ENCODE peak calls at places on chromosome 17, in seven cellular contexts. A is A549, T is transverse colon, N is sigmoid colon, V is K562, J is suprapubic skin, B is SK-N-SH. E is an unnamed sample.

GRCh38 chr17:28405632-28406477 is at the start of gene SLC46A1:
- DNase-seq in T (peak; percentile 73), A (peak; percentile 61), N (peak; percentile 81), J (peak; percentile 77), B (peak; percentile 91), V (peak; percentile 90), E (peak; percentile 44)

GRCh38 chr17:27389542-27390140 is 66.6 kb upstream of the KSR1 start:
- DNase-seq in A (no peak), B (no peak), J (no peak), N (no peak), V (no peak), T (no peak), E (no peak)

GRCh38 chr17:18368948-18369347 is 5.6 kb upstream of the SHMT1 start:
- DNase-seq in T (no peak), N (no peak), A (no peak), J (no peak), V (no peak), B (no peak), E (no peak)

GRCh38 chr17:16448490-16448889 is 33.1 kb downstream of the TRPV2 start:
- DNase-seq in J (no peak), N (no peak), B (no peak), T (no peak), A (no peak), V (no peak), E (no peak)

GRCh38 chr17:58147930-58148434 is at the start of gene OR4D1:
- DNase-seq in B (no peak), A (no peak), T (no peak), V (no peak), J (no peak), N (no peak), E (no peak)

GRCh38 chr17:79160980-79161621 is 86.5 kb downstream of the ENGASE start:
- DNase-seq in N (no peak), J (no peak), T (no peak), V (peak; percentile 28), A (no peak), B (no peak), E (no peak)

GRCh38 chr17:66737524-66737923 is 97.4 kb upstream of the CACNG5 start:
- DNase-seq in A (no peak), B (no peak), J (peak; percentile 53), T (no peak), V (no peak), N (peak; percentile 69), E (no peak)

GRCh38 chr17:50603340-50603739 is 31.3 kb upstream of the ABCC3 start:
- DNase-seq in B (peak; percentile 76), N (no peak), V (peak; percentile 66), T (no peak), A (peak; percentile 37), J (no peak), E (no peak)

GRCh38 chr17:50638851-50639767 is 4.4 kb downstream of the ABCC3 start:
- DNase-seq in T (peak; percentile 95), B (peak; percentile 81), A (peak; percentile 100), N (peak; percentile 94), J (peak; percentile 92), V (no peak), E (peak; percentile 91)

GRCh38 chr17:691423-691822 is 23.2 kb downstream of the VPS53 start:
- DNase-seq in V (no peak), A (peak; percentile 32), N (no peak), J (no peak), T (no peak), B (no peak), E (no peak)

GRCh38 chr17:77167472-77168306 is 26.9 kb downstream of the SEC14L1 start:
- DNase-seq in J (no peak), T (no peak), N (no peak), V (no peak), A (peak; percentile 21), B (no peak), E (no peak)

GRCh38 chr17:75783803-75784472 is 668 bp upstream of the UNK start:
- DNase-seq in N (peak; percentile 75), A (no peak), B (no peak), V (no peak), J (no peak), T (peak; percentile 44), E (no peak)

GRCh38 chr17:9228408-9229159 is 207.3 kb downstream of the NTN1 start:
- DNase-seq in N (no peak), A (no peak), V (no peak), B (no peak), J (peak; percentile 71), T (no peak), E (no peak)
- TF ChIP-seq EP300 in N (peak; percentile 57), A (no peak), V (no peak), B (no peak), J (peak; percentile 51), T (peak; percentile 75), E (peak; percentile 68)

GRCh38 chr17:10034719-10035475 is 129.8 kb upstream of the RCVRN start:
- DNase-seq in V (no peak), T (no peak), B (no peak), A (no peak), J (no peak), N (no peak), E (no peak)
- H3K4me3 ChIP-seq in V (no peak overlapping the region), T (no peak overlapping the region), B (no peak overlapping the region), A (no peak overlapping the region), J (peak overlapping the region; percentile 38), N (peak overlapping the region; percentile 34), E (peak overlapping the region; percentile 59)

GRCh38 chr17:80750263-80750662 is 205.6 kb downstream of the RPTOR start:
- DNase-seq in J (no peak), T (no peak), N (peak; percentile 52), A (no peak), B (no peak), V (no peak), E (no peak)
- H3K9me3 ChIP-seq in J (no peaks in the 10 kb centered on the region), T (no peaks in the 10 kb centered on the region), N (no peaks in the 10 kb centered on the region), A (no peaks in the 10 kb centered on the region), B (no peaks in the 10 kb centered on the region), V (no peaks in the 10 kb centered on the region), E (no peaks in the 10 kb centered on the region)

DNA sequence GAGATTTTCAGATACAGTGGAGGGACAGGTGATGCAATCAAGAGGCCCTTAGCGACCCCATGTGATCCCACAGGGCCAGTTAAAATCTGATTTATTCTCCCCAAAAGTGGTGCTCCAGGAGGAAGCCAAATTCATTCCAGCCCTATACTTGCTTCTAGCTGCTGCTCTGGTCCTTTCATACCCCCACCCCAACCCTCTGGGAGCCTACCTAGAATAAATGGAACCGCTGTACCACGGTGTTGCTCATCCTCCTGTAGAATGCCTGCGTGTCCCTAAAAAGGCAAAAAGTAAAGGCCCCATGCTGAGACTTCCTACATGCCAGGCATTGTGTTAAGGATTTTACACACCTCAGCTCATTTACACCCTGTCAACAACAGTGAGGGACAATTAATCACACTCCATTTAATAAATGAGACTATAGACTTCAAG is 2.0 kb upstream of the RASL10B start:
- DNase-seq in N (no peak), B (no peak), A (no peak), V (no peak), J (no peak), T (no peak), E (no peak)
- TF ChIP-seq EP300 in N (no peak), B (no peak), A (no peak), V (no peak), J (no peak), T (no peak), E (no peak)

GRCh38 chr17:73283250-73283649 is 21.6 kb upstream of the CPSF4L start:
- DNase-seq in T (no peak), N (no peak), B (no peak), V (no peak), A (no peak), J (no peak), E (no peak)

GRCh38 chr17:73283841-73284282 is 22.2 kb upstream of the CPSF4L start:
- DNase-seq in N (peak; percentile 88), A (no peak), J (no peak), B (peak; percentile 92), V (no peak), T (no peak), E (peak; percentile 64)

GRCh38 chr17:73282629-73283028 is 20.9 kb upstream of the CPSF4L start:
- DNase-seq in V (no peak), N (no peak), B (no peak), A (no peak), T (no peak), J (no peak), E (no peak)

GRCh38 chr17:73280191-73280590 is 18.5 kb upstream of the CPSF4L start:
- DNase-seq in B (no peak), J (no peak), T (no peak), A (no peak), V (no peak), N (no peak), E (no peak)

GRCh38 chr17:73281926-73282325 is 20.2 kb upstream of the CPSF4L start:
- DNase-seq in B (no peak), T (no peak), V (no peak), A (no peak), N (no peak), J (no peak), E (no peak)
- H3K4me3 ChIP-seq in B (no peak overlapping the region), T (no peak overlapping the region), V (no peak overlapping the region), A (no peak overlapping the region), N (no peak overlapping the region), J (no peak overlapping the region), E (no peak overlapping the region)

GRCh38 chr17:69761767-69762321 is 313.2 kb upstream of the KCNJ16 start:
- DNase-seq in B (no peak), J (no peak), N (no peak), T (no peak), A (peak; percentile 96), V (no peak), E (peak; percentile 48)
- H3K9me3 ChIP-seq in B (no peaks in the 10 kb centered on the region), J (no peaks in the 10 kb centered on the region), N (no peaks in the 10 kb centered on the region), T (no peaks in the 10 kb centered on the region), A (no peaks in the 10 kb centered on the region), V (no peaks in the 10 kb centered on the region), E (no peaks in the 10 kb centered on the region)

GRCh38 chr17:73870035-73870434 is 225.8 kb upstream of the SDK2 start:
- DNase-seq in T (no peak), B (no peak), V (no peak), J (no peak), A (no peak), N (no peak), E (no peak)
- TF ChIP-seq EP300 in T (no peak), B (no peak), V (no peak), J (no peak), A (no peak), N (no peak), E (no peak)

E was measured in tibial nerve.